ENCODE peak calls at places on chromosome X, in seven cellular contexts. One of them, this sample, is unnamed.

GRCh38 chrX:71301195-71301924 is at the start of gene ITGB1BP2:
- DNase-seq in foreskin fibroblast: peak
- DNase-seq in endothelial cell: no peak
- DNase-seq in AG10803: no peak
- DNase-seq in adrenal gland: no peak
- DNase-seq in neural progenitor cell: no peak
- DNase-seq in progenitor cell of endocrine pancreas: no peak
- DNase-seq in this sample: no peak

GRCh38 chrX:13647709-13648212 is 5.2 kb upstream of the TCEANC start:
- DNase-seq in adrenal gland: peak
- DNase-seq in foreskin fibroblast: peak
- DNase-seq in AG10803: no peak
- DNase-seq in endothelial cell: no peak
- DNase-seq in progenitor cell of endocrine pancreas: no peak
- DNase-seq in neural progenitor cell: no peak
- DNase-seq in this sample: peak

GRCh38 chrX:115533485-115533884 is 27.5 kb upstream of the PLS3 start:
- DNase-seq in foreskin fibroblast: peak
- DNase-seq in endothelial cell: no peak
- DNase-seq in neural progenitor cell: no peak
- DNase-seq in AG10803: peak
- DNase-seq in adrenal gland: no peak
- DNase-seq in progenitor cell of endocrine pancreas: no peak
- DNase-seq in this sample: no peak

GRCh38 chrX:124212622-124213021 is 119.8 kb upstream of the TEX13D start:
- DNase-seq in adrenal gland: no peak
- DNase-seq in AG10803: peak
- DNase-seq in neural progenitor cell: no peak
- DNase-seq in progenitor cell of endocrine pancreas: no peak
- DNase-seq in foreskin fibroblast: no peak
- DNase-seq in endothelial cell: no peak
- DNase-seq in this sample: no peak

GRCh38 chrX:53723381-53723780 is 36.9 kb upstream of the HUWE1 start:
- DNase-seq in progenitor cell of endocrine pancreas: no peak
- DNase-seq in adrenal gland: no peak
- DNase-seq in endothelial cell: no peak
- DNase-seq in AG10803: no peak
- DNase-seq in neural progenitor cell: no peak
- DNase-seq in foreskin fibroblast: no peak
- DNase-seq in this sample: no peak

GRCh38 chrX:113929004-113929403 is 654.9 kb upstream of the HTR2C start:
- DNase-seq in AG10803: peak
- DNase-seq in neural progenitor cell: peak
- DNase-seq in foreskin fibroblast: no peak
- DNase-seq in adrenal gland: peak
- DNase-seq in endothelial cell: peak
- DNase-seq in progenitor cell of endocrine pancreas: peak
- DNase-seq in this sample: peak

GRCh38 chrX:149518236-149518635 is 13.1 kb upstream of the IDS start:
- DNase-seq in adrenal gland: no peak
- DNase-seq in neural progenitor cell: no peak
- DNase-seq in endothelial cell: no peak
- DNase-seq in AG10803: no peak
- DNase-seq in progenitor cell of endocrine pancreas: no peak
- DNase-seq in foreskin fibroblast: no peak
- DNase-seq in this sample: no peak

GRCh38 chrX:22220941-22221340 is 51.8 kb upstream of the CBLL2 start:
- DNase-seq in endothelial cell: no peak
- DNase-seq in neural progenitor cell: no peak
- DNase-seq in progenitor cell of endocrine pancreas: no peak
- DNase-seq in AG10803: peak
- DNase-seq in adrenal gland: no peak
- DNase-seq in foreskin fibroblast: peak
- DNase-seq in this sample: no peak

GRCh38 chrX:11367609-11368430 is 74.6 kb downstream of the AMELX start:
- DNase-seq in adrenal gland: no peak
- DNase-seq in progenitor cell of endocrine pancreas: no peak
- DNase-seq in foreskin fibroblast: peak
- DNase-seq in AG10803: no peak
- DNase-seq in neural progenitor cell: no peak
- DNase-seq in endothelial cell: peak
- DNase-seq in this sample: no peak

GRCh38 chrX:14029039-14029424 is 660 bp downstream of the GEMIN8 start:
- DNase-seq in adrenal gland: no peak
- DNase-seq in neural progenitor cell: peak
- DNase-seq in AG10803: no peak
- DNase-seq in progenitor cell of endocrine pancreas: no peak
- DNase-seq in foreskin fibroblast: no peak
- DNase-seq in endothelial cell: no peak
- DNase-seq in this sample: no peak

GRCh38 chrX:15425024-15425423 is 40.8 kb upstream of the VEGFD start:
- DNase-seq in adrenal gland: no peak
- DNase-seq in foreskin fibroblast: no peak
- DNase-seq in neural progenitor cell: no peak
- DNase-seq in progenitor cell of endocrine pancreas: no peak
- DNase-seq in endothelial cell: no peak
- DNase-seq in AG10803: no peak
- DNase-seq in this sample: no peak

DNA sequence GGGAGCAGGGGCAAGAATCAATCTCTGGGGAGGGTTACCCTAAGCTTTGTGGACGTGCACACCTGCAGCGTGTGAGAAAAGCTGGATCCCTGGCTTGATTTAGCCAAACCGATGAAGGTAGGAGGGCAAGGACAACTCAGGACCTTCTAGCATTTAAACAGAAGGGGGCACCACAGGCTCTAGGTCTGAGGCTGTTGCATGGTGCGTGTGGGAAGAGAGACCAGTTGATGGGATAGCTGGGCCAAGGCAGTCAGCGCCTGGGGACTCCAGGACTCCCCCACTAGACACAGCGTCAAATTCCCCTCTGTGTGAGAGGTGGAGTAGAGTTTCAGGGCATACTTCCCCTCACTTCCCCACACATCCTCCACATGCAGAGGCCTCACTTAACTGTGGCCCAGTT is 4.3 kb downstream of the GABRQ start:
- DNase-seq in progenitor cell of endocrine pancreas: no peak
- DNase-seq in AG10803: peak
- DNase-seq in adrenal gland: no peak
- DNase-seq in foreskin fibroblast: no peak
- DNase-seq in endothelial cell: peak
- DNase-seq in neural progenitor cell: peak
- DNase-seq in this sample: peak
- TF ChIP-seq CTCF in progenitor cell of endocrine pancreas: no peak
- TF ChIP-seq CTCF in AG10803: no peak
- TF ChIP-seq CTCF in adrenal gland: no peak
- TF ChIP-seq CTCF in foreskin fibroblast: no peak
- TF ChIP-seq CTCF in endothelial cell: no peak
- TF ChIP-seq CTCF in neural progenitor cell: peak
- TF ChIP-seq CTCF in this sample: no peak

GRCh38 chrX:134374910-134375309 is 85.1 kb upstream of the HPRT1 start:
- DNase-seq in endothelial cell: no peak
- DNase-seq in adrenal gland: no peak
- DNase-seq in foreskin fibroblast: no peak
- DNase-seq in progenitor cell of endocrine pancreas: no peak
- DNase-seq in AG10803: no peak
- DNase-seq in neural progenitor cell: no peak
- DNase-seq in this sample: no peak

GRCh38 chrX:134373736-134374135 is 86.2 kb upstream of the HPRT1 start:
- DNase-seq in foreskin fibroblast: no peak
- DNase-seq in progenitor cell of endocrine pancreas: no peak
- DNase-seq in adrenal gland: no peak
- DNase-seq in neural progenitor cell: no peak
- DNase-seq in endothelial cell: no peak
- DNase-seq in AG10803: no peak
- DNase-seq in this sample: no peak

GRCh38 chrX:134375691-134376090 is 84.3 kb upstream of the HPRT1 start:
- DNase-seq in endothelial cell: no peak
- DNase-seq in adrenal gland: no peak
- DNase-seq in foreskin fibroblast: no peak
- DNase-seq in progenitor cell of endocrine pancreas: no peak
- DNase-seq in AG10803: no peak
- DNase-seq in neural progenitor cell: peak
- DNase-seq in this sample: no peak

GRCh38 chrX:134374294-134374693 is 85.7 kb upstream of the HPRT1 start:
- DNase-seq in adrenal gland: no peak
- DNase-seq in endothelial cell: no peak
- DNase-seq in neural progenitor cell: no peak
- DNase-seq in AG10803: no peak
- DNase-seq in progenitor cell of endocrine pancreas: no peak
- DNase-seq in foreskin fibroblast: no peak
- DNase-seq in this sample: no peak

DNA sequence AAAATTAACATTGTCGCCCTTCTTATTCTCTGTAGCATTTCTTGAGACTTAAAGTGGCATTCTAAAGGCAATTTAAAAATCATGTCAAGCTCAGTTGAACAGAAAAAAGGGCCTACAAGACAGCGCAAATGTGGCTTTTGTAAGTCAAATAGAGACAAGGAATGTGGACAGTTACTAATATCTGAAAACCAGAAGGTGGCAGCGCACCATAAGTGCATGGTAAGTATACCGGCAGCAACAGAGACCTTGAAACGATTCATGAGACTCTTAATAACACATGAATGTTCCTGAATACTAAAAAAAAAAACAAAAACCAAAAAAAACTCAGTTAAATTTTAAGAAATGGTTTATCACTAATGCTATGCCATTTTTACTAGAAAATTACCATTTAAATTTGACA is 82.4 kb upstream of the HPRT1 start:
- DNase-seq in foreskin fibroblast: peak
- DNase-seq in AG10803: peak
- DNase-seq in endothelial cell: no peak
- DNase-seq in progenitor cell of endocrine pancreas: no peak
- DNase-seq in adrenal gland: peak
- DNase-seq in neural progenitor cell: peak
- DNase-seq in this sample: no peak
- TF ChIP-seq CTCF in foreskin fibroblast: peak
- TF ChIP-seq CTCF in AG10803: peak
- TF ChIP-seq CTCF in endothelial cell: no peak
- TF ChIP-seq CTCF in progenitor cell of endocrine pancreas: no peak
- TF ChIP-seq CTCF in adrenal gland: no peak
- TF ChIP-seq CTCF in neural progenitor cell: peak
- TF ChIP-seq CTCF in this sample: no peak

DNA sequence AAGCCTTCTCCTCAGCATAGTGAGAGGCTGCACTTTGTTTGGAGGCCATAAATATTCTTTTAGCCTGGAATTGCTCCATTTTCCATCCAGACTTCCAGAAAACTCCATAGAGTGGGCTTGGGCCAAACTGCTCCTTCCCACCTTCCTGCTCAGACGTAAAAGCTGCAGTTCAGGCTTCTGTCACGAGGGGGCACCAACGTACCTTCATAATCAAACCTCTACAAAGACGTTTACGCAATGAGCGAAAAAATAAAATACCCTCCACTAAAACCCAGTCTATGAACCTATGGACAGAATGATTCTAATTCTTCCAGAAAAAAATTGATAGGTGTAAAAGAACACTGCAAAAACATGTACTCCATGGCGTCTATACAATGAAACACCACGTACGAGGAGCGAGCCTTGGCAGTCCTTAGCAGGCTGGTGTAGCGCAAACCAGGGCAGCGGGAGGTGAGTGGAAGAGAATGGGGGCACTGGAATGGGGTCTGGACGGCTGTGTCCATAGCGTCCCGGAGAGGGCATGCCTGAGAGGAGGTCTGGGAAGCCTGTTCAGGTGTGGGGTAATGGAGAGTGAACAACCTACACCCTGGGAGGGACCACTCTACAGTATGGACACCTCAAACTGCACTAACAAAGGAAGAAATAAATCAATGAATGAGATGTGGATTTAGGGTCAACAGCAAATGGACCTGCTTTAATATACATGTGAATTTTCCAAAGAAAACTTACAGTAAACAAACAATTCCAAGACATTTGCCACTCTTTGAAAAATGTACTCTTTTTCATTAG is 14.3 kb upstream of the RAB40A start:
- DNase-seq in neural progenitor cell: peak
- DNase-seq in foreskin fibroblast: no peak
- DNase-seq in endothelial cell: peak
- DNase-seq in adrenal gland: peak
- DNase-seq in progenitor cell of endocrine pancreas: peak
- DNase-seq in AG10803: peak
- DNase-seq in this sample: peak
- TF ChIP-seq CTCF in neural progenitor cell: peak
- TF ChIP-seq CTCF in foreskin fibroblast: peak
- TF ChIP-seq CTCF in endothelial cell: peak
- TF ChIP-seq CTCF in adrenal gland: peak
- TF ChIP-seq CTCF in progenitor cell of endocrine pancreas: peak
- TF ChIP-seq CTCF in AG10803: peak
- TF ChIP-seq CTCF in this sample: peak

GRCh38 chrX:117990438-117990837 is 126.2 kb downstream of the KLHL13 start:
- DNase-seq in progenitor cell of endocrine pancreas: no peak
- DNase-seq in AG10803: no peak
- DNase-seq in endothelial cell: no peak
- DNase-seq in neural progenitor cell: no peak
- DNase-seq in foreskin fibroblast: no peak
- DNase-seq in adrenal gland: no peak
- DNase-seq in this sample: no peak

GRCh38 chrX:117987376-117987775 is 129.2 kb downstream of the KLHL13 start:
- DNase-seq in neural progenitor cell: no peak
- DNase-seq in adrenal gland: no peak
- DNase-seq in progenitor cell of endocrine pancreas: no peak
- DNase-seq in AG10803: no peak
- DNase-seq in endothelial cell: no peak
- DNase-seq in foreskin fibroblast: no peak
- DNase-seq in this sample: no peak

GRCh38 chrX:117982702-117983392 is 133.8 kb downstream of the KLHL13 start:
- DNase-seq in foreskin fibroblast: no peak
- DNase-seq in neural progenitor cell: no peak
- DNase-seq in AG10803: no peak
- DNase-seq in progenitor cell of endocrine pancreas: no peak
- DNase-seq in endothelial cell: no peak
- DNase-seq in adrenal gland: no peak
- DNase-seq in this sample: no peak

GRCh38 chrX:117989512-117989911 is 127.1 kb downstream of the KLHL13 start:
- DNase-seq in AG10803: no peak
- DNase-seq in foreskin fibroblast: no peak
- DNase-seq in neural progenitor cell: no peak
- DNase-seq in adrenal gland: no peak
- DNase-seq in endothelial cell: no peak
- DNase-seq in progenitor cell of endocrine pancreas: no peak
- DNase-seq in this sample: no peak

DNA sequence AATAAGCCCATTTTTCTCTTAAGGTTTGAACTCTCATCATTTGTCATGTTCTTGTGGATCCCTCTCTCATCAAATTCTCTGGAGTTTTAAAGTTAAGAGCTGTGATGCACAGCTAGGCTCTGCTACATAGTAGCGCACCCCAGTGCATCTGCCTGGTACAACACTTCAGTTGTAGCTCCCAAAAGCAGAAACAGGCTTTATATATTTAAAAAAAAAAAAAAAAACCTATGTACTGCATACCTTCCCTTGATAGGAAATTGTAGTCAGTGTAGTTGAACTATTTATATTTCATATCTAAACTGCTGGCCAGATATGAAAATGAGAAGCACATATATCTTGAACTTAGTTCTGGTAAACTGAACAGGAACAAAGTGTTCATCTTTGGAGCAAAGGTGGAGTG is 131.4 kb downstream of the KLHL13 start:
- DNase-seq in endothelial cell: peak
- DNase-seq in neural progenitor cell: peak
- DNase-seq in foreskin fibroblast: no peak
- DNase-seq in progenitor cell of endocrine pancreas: no peak
- DNase-seq in adrenal gland: no peak
- DNase-seq in AG10803: no peak
- DNase-seq in this sample: no peak
- TF ChIP-seq CTCF in endothelial cell: no peak
- TF ChIP-seq CTCF in neural progenitor cell: peak
- TF ChIP-seq CTCF in foreskin fibroblast: no peak
- TF ChIP-seq CTCF in progenitor cell of endocrine pancreas: peak
- TF ChIP-seq CTCF in adrenal gland: no peak
- TF ChIP-seq CTCF in AG10803: no peak
- TF ChIP-seq CTCF in this sample: no peak

GRCh38 chrX:7941390-7942042 is 14.3 kb upstream of the PNPLA4 start:
- DNase-seq in endothelial cell: peak
- DNase-seq in neural progenitor cell: peak
- DNase-seq in foreskin fibroblast: peak
- DNase-seq in AG10803: peak
- DNase-seq in adrenal gland: peak
- DNase-seq in progenitor cell of endocrine pancreas: peak
- DNase-seq in this sample: no peak
- TF ChIP-seq CTCF in endothelial cell: no peak
- TF ChIP-seq CTCF in neural progenitor cell: peak
- TF ChIP-seq CTCF in foreskin fibroblast: peak
- TF ChIP-seq CTCF in AG10803: peak
- TF ChIP-seq CTCF in adrenal gland: peak
- TF ChIP-seq CTCF in progenitor cell of endocrine pancreas: peak
- TF ChIP-seq CTCF in this sample: no peak